ENCODE peak calls at places on chromosomes 5 and 9, in nine cellular contexts. E is endodermal cell, Q is mammary epithelial cell, U is endothelial cell of umbilical vein, F is HCT116, V is GM23248, O is GM12878, D is neural progenitor cell, C is fibroblast of lung. R is an unnamed sample. For H3K4me1, the result is how much of the 10 kb centered on the place peaks cover.

GRCh38 chr5:92403308-92403707 is 1020.2 kb upstream of the ARRDC3 start:
- DNase-seq in E (no peak), U (no peak), F (no peak), V (no peak), Q (no peak), O (no peak), D (no peak), C (no peak), R (no peak)

GRCh38 chr5:34576849-34577248 is 79.3 kb upstream of the RAI14 start:
- DNase-seq in U (no peak), D (no peak), E (no peak), F (no peak), C (no peak), Q (no peak), O (no peak), V (no peak), R (no peak)

GRCh38 chr9:130284249-130284625 is 18.7 kb downstream of the HMCN2 start:
- DNase-seq in O (no peak), V (no peak), E (peak), D (no peak), U (no peak), F (no peak), C (no peak), Q (no peak), R (no peak)

GRCh38 chr5:24905123-24905522 is 260.3 kb upstream of the CDH10 start:
- DNase-seq in U (no peak), Q (no peak), D (no peak), F (no peak), V (peak), C (no peak), E (no peak), O (no peak), R (peak)

GRCh38 chr5:59104400-59105117 is 521.7 kb downstream of the RAB3C start:
- DNase-seq in V (no peak), F (no peak), C (peak), O (no peak), Q (no peak), E (no peak), D (no peak), U (no peak), R (no peak)

GRCh38 chr5:40221796-40222195 is 457.9 kb upstream of the PTGER4 start:
- DNase-seq in U (no peak), E (no peak), O (no peak), F (no peak), D (no peak), C (peak), V (peak), Q (peak), R (peak)

GRCh38 chr9:118326326-118326725 is 622.1 kb downstream of the TLR4 start:
- DNase-seq in D (no peak), O (no peak), U (no peak), Q (no peak), F (no peak), E (no peak), C (no peak), V (no peak), R (no peak)

GRCh38 chr5:157865844-157866243 is 6.9 kb upstream of the CLINT1 start:
- DNase-seq in Q (peak), O (no peak), F (no peak), U (no peak), D (no peak), C (no peak), V (peak), E (no peak), R (peak)

GRCh38 chr5:134059758-134060495 is 54.6 kb upstream of the TCF7 start:
- DNase-seq in D (no peak), Q (no peak), C (no peak), F (no peak), E (no peak), O (no peak), V (peak), U (no peak), R (no peak)

GRCh38 chr5:96433066-96433447 is at the start of gene PCSK1:
- DNase-seq in F (no peak), Q (no peak), C (no peak), V (peak), D (peak), U (no peak), E (peak), O (no peak), R (no peak)

GRCh38 chr5:120231563-120231962 is 232.5 kb upstream of the PRR16 start:
- DNase-seq in U (no peak), E (no peak), Q (no peak), V (no peak), D (no peak), O (no peak), F (no peak), C (no peak), R (no peak)

GRCh38 chr5:158877124-158877581 is 222.6 kb downstream of the EBF1 start:
- DNase-seq in V (peak), D (no peak), Q (no peak), E (no peak), U (no peak), F (no peak), O (no peak), C (no peak), R (peak)

GRCh38 chr5:124888622-124889521 is 142.4 kb upstream of the ZNF608 start:
- DNase-seq in C (no peak), Q (no peak), D (peak), U (peak), E (no peak), O (no peak), F (no peak), V (no peak), R (no peak)

GRCh38 chr5:31800351-31800750 is 161.4 kb downstream of the PDZD2 start:
- DNase-seq in C (no peak), O (no peak), V (no peak), D (no peak), F (no peak), Q (no peak), E (no peak), U (no peak), R (no peak)

GRCh38 chr5:68139601-68140441 is 75.7 kb upstream of the PIK3R1 start:
- DNase-seq in Q (peak), C (peak), F (no peak), U (no peak), O (no peak), E (no peak), D (no peak), V (no peak), R (no peak)

GRCh38 chr5:72121052-72121451 is 13.8 kb downstream of the MAP1B start:
- DNase-seq in D (no peak), O (no peak), U (no peak), Q (no peak), E (no peak), F (no peak), C (no peak), V (no peak), R (no peak)

GRCh38 chr5:75023368-75024159 is 28.8 kb downstream of the GCNT4 start:
- DNase-seq in Q (peak), O (no peak), V (no peak), D (no peak), U (no peak), F (no peak), E (no peak), C (no peak), R (no peak)

DNA sequence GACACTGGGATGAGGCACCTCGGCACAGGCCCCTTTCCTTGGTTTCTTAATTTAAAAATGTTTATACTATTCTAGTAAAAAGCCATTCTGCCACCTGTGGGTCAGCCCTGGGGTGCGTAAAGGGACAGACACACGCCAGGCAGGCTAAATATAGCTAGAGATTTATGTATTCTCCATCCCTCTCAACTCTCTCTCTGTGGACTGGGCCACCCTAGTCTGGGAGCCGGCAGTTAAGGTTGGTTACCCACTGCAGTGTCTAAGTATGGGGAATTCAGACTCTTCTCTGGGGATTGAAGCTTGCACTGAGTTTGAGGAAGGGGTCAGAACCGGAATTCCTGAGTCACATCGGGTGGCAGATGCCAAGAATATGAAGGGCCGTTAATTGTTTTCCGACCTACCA is 1.9 kb downstream of the NEURL1B start:
- DNase-seq in U (no peak), V (no peak), E (no peak), O (no peak), F (no peak), C (no peak), Q (no peak), D (no peak), R (no peak)
- H3K4me3 ChIP-seq in U (no peak), V (no peak), E (no peak), O (no peak), F (no peak), C (no peak), Q (no peak), D (no peak), R (no peak)

DNA sequence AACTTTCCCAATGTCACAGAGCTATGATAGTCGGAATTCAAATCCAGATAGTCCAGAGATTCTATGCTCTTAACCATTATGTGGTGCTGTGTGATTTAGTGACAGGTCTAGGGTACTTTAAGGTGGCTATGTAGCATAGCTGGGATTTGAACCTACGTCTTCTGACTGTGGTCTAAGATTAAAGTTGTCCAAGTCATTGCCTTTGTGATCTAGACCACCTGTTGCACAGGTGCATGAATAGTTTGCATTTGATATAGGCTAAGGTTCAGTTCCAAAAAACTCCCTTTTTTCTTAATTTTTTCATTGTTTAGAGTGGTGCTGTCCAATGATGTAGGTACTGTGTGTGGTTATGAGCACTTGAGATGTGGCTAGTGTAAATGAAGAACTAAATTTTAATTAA is 2.5 kb downstream of the PAIP2 start:
- DNase-seq in U (no peak), E (peak), F (no peak), Q (no peak), V (no peak), D (no peak), C (no peak), O (no peak), R (no peak)
- H3K4me1 ChIP-seq in U (under half), E (under half), F (under half), Q (under half), V (under half), D (under half), C (under half), O (under half), R (under half)

GRCh38 chr9:137317979-137318511 is 16.0 kb upstream of the NRARP start:
- DNase-seq in U (no peak), E (peak), F (no peak), D (no peak), C (no peak), O (no peak), Q (no peak), V (no peak), R (no peak)

GRCh38 chr9:137317021-137317978 is 15.2 kb upstream of the NRARP start:
- DNase-seq in U (no peak), C (no peak), D (peak), F (no peak), O (no peak), Q (no peak), V (no peak), E (peak), R (no peak)

GRCh38 chr9:137315581-137316011 is 13.5 kb upstream of the NRARP start:
- DNase-seq in O (no peak), U (no peak), V (no peak), C (no peak), D (no peak), F (no peak), E (no peak), Q (no peak), R (no peak)

GRCh38 chr9:137314561-137315560 is 12.8 kb upstream of the NRARP start:
- DNase-seq in C (no peak), V (no peak), F (no peak), U (no peak), D (peak), E (peak), Q (no peak), O (no peak), R (no peak)

GRCh38 chr9:137316012-137316981 is 14.2 kb upstream of the NRARP start:
- DNase-seq in C (no peak), F (no peak), U (peak), V (peak), O (no peak), E (peak), D (peak), Q (peak), R (peak)
- H3K9ac ChIP-seq in C (peak), F (peak), U (peak), V (peak), O (peak), E (no peak), D (no peak), Q (no peak), R (no peak)

DNA sequence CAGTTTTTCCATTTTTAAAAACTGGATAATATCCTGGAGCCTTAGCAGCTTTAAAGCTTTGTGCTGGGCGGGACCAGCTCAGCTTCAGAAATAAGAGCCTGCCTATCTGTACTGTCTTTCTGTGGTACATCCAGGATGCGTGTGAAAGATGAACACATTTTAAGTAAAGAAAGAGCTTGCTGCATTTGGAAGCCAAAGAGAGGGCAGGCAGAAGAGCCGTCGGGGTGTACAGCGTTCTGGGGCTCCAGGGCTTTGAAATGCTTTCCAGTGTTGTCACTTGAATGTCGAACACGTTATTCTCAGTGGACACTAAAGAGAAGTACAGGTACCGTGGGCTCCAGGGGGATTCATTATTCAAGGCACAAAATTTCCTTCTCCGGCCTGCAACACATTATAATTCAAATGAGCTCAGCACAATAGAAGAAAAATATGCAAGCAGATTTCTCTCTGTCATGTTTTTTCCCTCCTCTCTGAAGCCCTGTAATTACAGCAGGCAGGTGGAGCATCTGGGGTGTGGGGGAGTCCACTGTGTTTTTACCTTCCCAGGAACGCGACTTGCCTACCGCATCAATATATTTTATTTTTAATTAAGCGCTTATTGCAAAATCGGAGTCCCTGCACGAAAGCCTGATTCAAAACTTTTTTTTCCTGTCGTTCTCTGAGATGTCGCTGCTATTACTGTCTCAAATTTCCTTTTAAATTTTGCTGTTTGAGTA is 293.1 kb downstream of the ZSWIM6 start:
- DNase-seq in V (peak), E (no peak), F (no peak), O (no peak), D (no peak), U (no peak), C (no peak), Q (no peak), R (no peak)
- H3K4me3 ChIP-seq in V (peak), E (peak), F (no peak), O (no peak), D (peak), U (peak), C (peak), Q (peak), R (peak)

GRCh38 chr5:79982136-79982535 is 8.9 kb downstream of the MTX3 start:
- DNase-seq in Q (no peak), C (no peak), D (no peak), F (no peak), E (no peak), U (no peak), V (no peak), O (no peak), R (no peak)
- H3K4me1 ChIP-seq in Q (under half), C (under half), D (under half), F (under half), E (under half), U (under half), V (under half), O (under half), R (under half)

DNA sequence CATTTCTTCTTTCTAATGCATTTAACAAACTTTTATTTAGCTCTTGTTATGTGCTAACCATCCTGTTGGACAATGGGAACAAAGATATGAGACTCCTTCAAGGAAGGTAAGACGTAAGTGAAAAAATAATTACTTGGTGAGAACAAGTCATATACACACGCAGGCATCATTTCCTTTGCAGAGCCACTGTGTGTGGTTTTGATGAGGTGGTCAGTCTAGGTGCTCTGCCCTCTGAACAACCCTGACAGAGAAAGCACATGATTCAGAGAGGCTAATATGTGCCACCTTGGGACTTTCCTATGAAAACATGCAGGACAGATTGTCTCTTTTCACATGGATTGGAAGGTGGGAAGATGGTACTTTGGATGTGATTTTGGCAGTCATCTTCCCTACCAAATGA is 1162.5 kb upstream of the DMAC1 start:
- DNase-seq in V (no peak), F (no peak), U (no peak), C (no peak), E (no peak), D (no peak), O (no peak), Q (no peak), R (no peak)
- H3K9ac ChIP-seq in V (no peak), F (no peak), U (no peak), C (no peak), E (no peak), D (no peak), O (no peak), Q (no peak), R (peak)

R was measured in adipocyte.